ENCODE peak calls at places on chromosomes 5 and 9, in eight cellular contexts. C is fibroblast of lung; E is CD8-positive, alpha-beta T cell; N is psoas muscle; K is transverse colon; R is CD4-positive, alpha-beta memory T cell; T is brain microvascular endothelial cell; B is endothelial cell of umbilical vein. O is an unnamed sample.

GRCh38 chr5:123937230-123937629 is 425.3 kb downstream of the CSNK1G3 start:
- DNase-seq in C (peak; percentile 64), E (no peak), N (no peak), K (no peak), R (no peak), T (peak; percentile 52), B (peak; percentile 68), O (no peak)

GRCh38 chr5:175321927-175322532 is 122.0 kb downstream of the DRD1 start:
- DNase-seq in C (peak; percentile 35), E (peak; percentile 49), N (no peak), K (no peak), R (peak; percentile 4), T (peak; percentile 2), B (no peak), O (no peak)

GRCh38 chr9:426264-426663 is 211.6 kb downstream of the DOCK8 start:
- DNase-seq in C (no peak), E (no peak), N (no peak), K (no peak), R (no peak), T (no peak), B (no peak), O (no peak)

GRCh38 chr9:34413229-34413852 is 36.6 kb upstream of the MYORG start:
- DNase-seq in C (peak; percentile 56), E (no peak), N (no peak), K (peak; percentile 29), R (no peak), T (peak; percentile 45), B (peak; percentile 42), O (no peak)

GRCh38 chr9:94697972-94698581 is 28.4 kb upstream of the AOPEP start:
- DNase-seq in C (peak; percentile 13), E (no peak), N (no peak), K (no peak), R (no peak), T (peak; percentile 11), B (no peak), O (no peak)

GRCh38 chr5:103340717-103341397 is 82.3 kb downstream of the MACIR start:
- DNase-seq in C (no peak), E (no peak), N (no peak), K (no peak), R (no peak), T (peak; percentile 68), B (peak; percentile 24), O (no peak)

GRCh38 chr9:97958812-97959511 is 21.0 kb upstream of the HEMGN start:
- DNase-seq in C (peak; percentile 74), E (no peak), N (no peak), K (no peak), R (no peak), T (peak; percentile 25), B (no peak), O (no peak)

GRCh38 chr9:27157736-27158135 is 48.7 kb downstream of the TEK start:
- DNase-seq in C (no peak), E (no peak), N (no peak), K (no peak), R (no peak), T (no peak), B (no peak), O (no peak)

GRCh38 chr9:105053209-105053652 is 125.3 kb upstream of the ABCA1 start:
- DNase-seq in C (peak; percentile 81), E (no peak), N (peak; percentile 49), K (no peak), R (no peak), T (peak; percentile 92), B (no peak), O (no peak)

DNA sequence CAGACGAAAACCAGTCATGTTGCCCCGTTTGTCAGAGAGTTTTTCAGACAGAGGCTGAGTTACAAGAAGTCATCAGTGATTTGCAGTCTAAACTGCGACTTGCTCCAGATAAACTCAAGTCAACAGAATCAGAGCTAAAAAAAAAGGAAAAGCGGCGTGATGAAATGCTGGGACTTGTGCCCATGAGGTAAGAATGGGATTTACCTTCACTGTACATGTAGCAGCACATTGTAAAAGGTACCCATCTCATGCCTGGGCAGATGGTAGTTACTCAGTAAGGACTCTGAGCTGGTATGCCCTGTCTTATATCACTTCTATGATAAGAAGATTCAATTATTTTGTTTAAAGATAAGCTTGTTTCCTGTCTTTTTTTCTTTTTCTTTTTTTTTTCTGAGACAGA is 38.8 kb downstream of the RAD50 start:
- DNase-seq in C (no peak), E (no peak), N (no peak), K (no peak), R (no peak), T (no peak), B (no peak), O (no peak)
- H3K36me3 ChIP-seq in C (peaks cover 4% of the 10 kb centered on the region), E (peaks cover 38% of the 10 kb centered on the region), N (peaks cover 99% of the 10 kb centered on the region), K (no peaks in the 10 kb centered on the region), R (peaks cover 29% of the 10 kb centered on the region), T (peaks cover 12% of the 10 kb centered on the region), B (peaks cover 5% of the 10 kb centered on the region), O (peaks cover 27% of the 10 kb centered on the region)

DNA sequence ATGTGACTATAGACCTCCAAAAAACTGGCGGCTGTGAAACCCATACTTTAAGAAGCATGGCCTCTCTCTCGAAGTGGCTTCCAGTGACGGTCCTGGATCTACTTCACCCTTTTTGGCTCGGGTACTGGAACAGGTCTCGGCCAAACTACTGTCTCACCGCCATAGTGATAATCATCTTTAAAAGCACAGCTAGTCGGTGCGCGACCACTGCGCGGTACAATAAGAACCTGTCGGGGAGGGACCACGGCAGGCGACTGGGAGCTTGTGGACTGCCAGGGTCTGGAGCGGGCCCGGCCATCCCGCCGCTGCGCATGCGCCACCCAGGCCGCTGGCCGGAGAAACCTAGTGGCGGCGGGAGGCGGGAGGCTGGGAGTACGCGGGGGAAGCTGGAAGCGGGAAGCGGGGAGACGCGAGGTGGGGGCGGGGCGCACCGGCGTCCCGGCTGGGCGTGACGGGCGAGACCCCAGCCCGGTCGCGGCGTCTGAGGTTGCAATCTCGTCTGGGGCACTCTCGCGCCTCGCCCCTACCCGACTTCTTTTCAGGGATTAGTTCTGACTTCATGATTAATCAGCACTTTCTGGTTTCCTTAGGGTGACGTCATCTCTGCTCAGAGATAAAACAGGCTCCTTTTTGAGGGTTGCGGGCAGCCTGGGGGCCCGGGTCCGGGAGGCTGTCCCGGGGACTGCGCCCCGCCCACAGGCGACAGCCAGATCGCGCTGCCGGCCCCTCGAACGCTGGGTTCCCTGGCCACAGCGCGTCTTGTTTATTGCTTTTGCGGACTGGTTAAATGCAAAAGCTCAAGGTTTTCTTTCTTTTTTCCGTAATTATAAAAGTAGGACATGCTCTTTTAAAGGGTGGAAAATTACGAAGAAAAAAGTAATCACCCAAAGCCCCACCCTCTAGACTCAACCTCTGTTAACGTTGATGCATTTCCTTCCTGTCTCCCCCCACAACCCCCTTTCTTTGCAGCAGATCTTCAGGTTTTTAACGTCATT is 266.8 kb downstream of the CWC27 start:
- DNase-seq in C (peak; percentile 93), E (peak; percentile 83), N (peak; percentile 95), K (peak; percentile 88), R (peak; percentile 88), T (peak; percentile 95), B (peak; percentile 95), O (peak; percentile 50)
- H3K36me3 ChIP-seq in C (no peaks in the 10 kb centered on the region), E (no peaks in the 10 kb centered on the region), N (no peaks in the 10 kb centered on the region), K (no peaks in the 10 kb centered on the region), R (no peaks in the 10 kb centered on the region), T (no peaks in the 10 kb centered on the region), B (no peaks in the 10 kb centered on the region), O (no peaks in the 10 kb centered on the region)

GRCh38 chr5:157519579-157520253 is 55.9 kb downstream of the ADAM19 start:
- DNase-seq in C (no peak), E (no peak), N (no peak), K (peak; percentile 37), R (peak; percentile 30), T (no peak), B (no peak), O (no peak)
- H3K36me3 ChIP-seq in C (no peaks in the 10 kb centered on the region), E (no peaks in the 10 kb centered on the region), N (peaks cover 9% of the 10 kb centered on the region), K (no peaks in the 10 kb centered on the region), R (peaks cover 47% of the 10 kb centered on the region), T (peaks cover 61% of the 10 kb centered on the region), B (no peaks in the 10 kb centered on the region), O (peaks cover 3% of the 10 kb centered on the region)

DNA sequence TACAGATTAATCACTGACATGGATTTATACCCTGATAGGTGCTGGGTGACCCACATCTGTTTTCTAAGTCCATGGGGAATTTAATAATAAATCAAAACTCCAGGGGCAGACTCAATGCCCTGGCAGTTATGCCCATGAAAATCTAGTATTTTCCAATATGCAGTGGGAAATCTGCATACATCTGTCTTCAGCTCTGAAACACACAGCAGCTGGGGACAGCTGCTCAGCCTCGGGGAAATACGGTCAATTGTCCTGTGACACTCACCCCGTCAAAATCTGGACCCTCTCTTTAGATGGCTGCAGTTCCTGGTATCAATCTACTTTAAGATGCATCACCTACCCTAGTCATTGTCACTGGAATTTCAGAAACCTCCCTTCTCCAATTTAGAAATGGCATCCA is 12.7 kb upstream of the C1QTNF3 start:
- DNase-seq in C (no peak), E (no peak), N (no peak), K (no peak), R (no peak), T (no peak), B (no peak), O (no peak)
- H3K36me3 ChIP-seq in C (no peaks in the 10 kb centered on the region), E (no peaks in the 10 kb centered on the region), N (peaks cover 3% of the 10 kb centered on the region), K (no peaks in the 10 kb centered on the region), R (no peaks in the 10 kb centered on the region), T (no peaks in the 10 kb centered on the region), B (no peaks in the 10 kb centered on the region), O (no peaks in the 10 kb centered on the region)

GRCh38 chr5:132872788-132873118 is 715 bp upstream of the LEAP2 start:
- DNase-seq in C (no peak), E (no peak), N (no peak), K (no peak), R (no peak), T (no peak), B (no peak), O (no peak)

GRCh38 chr5:132871885-132872284 is 1.6 kb upstream of the LEAP2 start:
- DNase-seq in C (no peak), E (no peak), N (no peak), K (no peak), R (no peak), T (no peak), B (no peak), O (no peak)

GRCh38 chr5:132871459-132871858 is 2.0 kb upstream of the LEAP2 start:
- DNase-seq in C (no peak), E (no peak), N (no peak), K (no peak), R (no peak), T (no peak), B (no peak), O (no peak)

GRCh38 chr5:132868754-132869153 is 2.3 kb downstream of the UQCRQ start:
- DNase-seq in C (no peak), E (no peak), N (no peak), K (no peak), R (no peak), T (no peak), B (no peak), O (no peak)

DNA sequence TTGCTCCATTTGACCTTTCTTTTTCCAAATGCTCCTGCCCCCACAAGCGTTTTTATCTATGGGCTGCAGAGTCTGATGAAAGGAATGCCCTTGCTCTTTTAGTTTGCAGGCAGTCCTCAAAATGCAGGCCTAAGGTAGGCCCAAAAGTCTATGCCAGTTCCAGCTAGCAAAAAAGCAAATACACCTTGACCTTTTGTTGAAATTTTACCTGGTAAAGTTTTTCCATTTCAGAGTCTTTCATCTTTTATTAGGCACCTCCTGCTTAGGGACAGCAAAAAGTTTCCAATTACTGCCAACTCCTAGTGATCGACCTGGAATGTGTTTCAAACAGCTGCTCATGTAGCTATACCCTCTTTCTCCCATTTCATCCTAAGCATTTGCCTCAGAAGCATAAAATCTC is 2.7 kb upstream of the LEAP2 start:
- DNase-seq in C (no peak), E (no peak), N (no peak), K (no peak), R (no peak), T (no peak), B (no peak), O (no peak)
- H3K36me3 ChIP-seq in C (peaks cover 9% of the 10 kb centered on the region), E (no peaks in the 10 kb centered on the region), N (peaks cover 83% of the 10 kb centered on the region), K (no peaks in the 10 kb centered on the region), R (peaks cover 8% of the 10 kb centered on the region), T (peaks cover 48% of the 10 kb centered on the region), B (peaks cover 3% of the 10 kb centered on the region), O (peaks cover 28% of the 10 kb centered on the region)

GRCh38 chr5:43652537-43653302 is 49.7 kb downstream of the NNT start:
- DNase-seq in C (no peak), E (no peak), N (peak; percentile 51), K (no peak), R (no peak), T (no peak), B (no peak), O (no peak)
- H3K36me3 ChIP-seq in C (peaks cover 4% of the 10 kb centered on the region), E (peaks cover 39% of the 10 kb centered on the region), N (peaks cover 95% of the 10 kb centered on the region), K (no peaks in the 10 kb centered on the region), R (peaks cover 48% of the 10 kb centered on the region), T (peaks cover 4% of the 10 kb centered on the region), B (peaks cover 13% of the 10 kb centered on the region), O (peaks cover 5% of the 10 kb centered on the region)